ENCODE peak calls at places on chromosomes 11 and 22, in eight cellular contexts. J is spleen; N is H7; V is stomach; G is stimulated activated CD4-positive, alpha-beta T cell treated with anti-CD3 and anti-CD28 coated beads, Interleukin-1b, Interleukin-23, amount 100 ng/mL, for 24 hours; L is GM03348; K is activated T-cell treated with anti-CD3 and anti-CD28 coated beads, Interleukin-2, amount 50 U/mL, for 72 hours; S is activated T-helper 1 cell treated with anti-CD3 and anti-CD28 coated beads, Interleukin-12 subunit alpha, Interleukin-12 subunit beta, Interleukin-2, Interleukin-4 antibody, amounts not matched to agents 30 ng/mL and 10 ng/mL and 1 ng/mL, durations not matched to agents 14 hours and 24 hours and 36 hours. H is an unnamed sample.

GRCh38 chr22:40312050-40312449 is 34.2 kb upstream of the ADSL start:
- DNase-seq in L (no peak), J (no peak), N (no peak), S (no peak), V (no peak), G (no peak), K (no peak), H (no peak)

GRCh38 chr22:35629406-35630234 is 12.5 kb upstream of the MB start:
- DNase-seq in S (peak), L (peak), K (peak), G (no peak), N (peak), V (peak), J (no peak), H (peak)

GRCh38 chr11:128415539-128415938 is 171.8 kb downstream of the ETS1 start:
- DNase-seq in N (no peak), S (no peak), L (no peak), V (no peak), K (no peak), J (no peak), G (no peak), H (no peak)

GRCh38 chr11:46049325-46049860 is 71.9 kb downstream of the PHF21A start:
- DNase-seq in L (no peak), N (no peak), J (no peak), S (no peak), K (no peak), G (no peak), V (no peak), H (no peak)

GRCh38 chr11:118607401-118608267 is at the start of gene PHLDB1:
- DNase-seq in L (peak), J (peak), S (peak), V (peak), K (peak), N (peak), G (no peak), H (peak)

GRCh38 chr11:19110290-19110689 is 6.7 kb upstream of the ZDHHC13 start:
- DNase-seq in V (peak), N (no peak), L (no peak), K (no peak), S (no peak), G (no peak), J (no peak), H (no peak)

GRCh38 chr11:78525720-78526119 is 48.9 kb downstream of the NARS2 start:
- DNase-seq in S (no peak), N (no peak), G (no peak), J (no peak), V (no peak), L (peak), K (no peak), H (no peak)

GRCh38 chr22:30250713-30251267 is 4.2 kb upstream of the LIF start:
- DNase-seq in G (no peak), K (peak), N (peak), J (no peak), L (peak), S (no peak), V (peak), H (no peak)

GRCh38 chr11:86637976-86638375 is 34.4 kb downstream of the ME3 start:
- DNase-seq in K (peak), G (no peak), N (no peak), J (no peak), V (no peak), S (peak), L (no peak), H (no peak)

GRCh38 chr11:113331436-113331835 is 17.1 kb downstream of the TTC12 start:
- DNase-seq in S (no peak), G (no peak), L (no peak), K (no peak), V (no peak), J (no peak), N (no peak), H (no peak)

GRCh38 chr11:47950396-47950795 is 30.0 kb upstream of the PTPRJ start:
- DNase-seq in G (no peak), L (no peak), K (peak), V (no peak), J (peak), N (no peak), S (peak), H (no peak)

GRCh38 chr11:47494996-47495855 is 46.3 kb upstream of the RAPSN start:
- DNase-seq in K (no peak), J (no peak), L (peak), V (no peak), N (no peak), G (no peak), S (no peak), H (no peak)

GRCh38 chr11:117201906-117202305 is 2.7 kb downstream of the TAGLN start:
- DNase-seq in L (no peak), V (no peak), G (no peak), J (no peak), N (peak), S (no peak), K (no peak), H (no peak)

GRCh38 chr11:119169272-119169719 is 771 bp downstream of the NLRX1 start:
- DNase-seq in L (peak), N (peak), G (peak), S (peak), J (peak), V (peak), K (peak), H (no peak)

GRCh38 chr11:125932301-125932700 is 13.5 kb upstream of the VSIG10L2 start:
- DNase-seq in J (no peak), L (no peak), V (no peak), N (no peak), G (no peak), S (no peak), K (no peak), H (no peak)

GRCh38 chr22:39148727-39149535 is 3.5 kb downstream of the CBX7 start:
- DNase-seq in V (peak), G (no peak), K (peak), J (peak), N (peak), S (peak), L (peak), H (peak)

GRCh38 chr11:122317337-122317736 is 201.3 kb upstream of the BLID start:
- DNase-seq in K (no peak), S (no peak), L (peak), V (no peak), N (no peak), J (no peak), G (no peak), H (no peak)

H was measured in sciatic nerve.